ENCODE peak calls at places on chromosomes 2 and 18, in six cellular contexts. R is cerebellar cortex, T is left ventricle myocardium inferior, Z is activated T-helper 1 cell treated with Interleukin-2 at 50 U/mL for 16 hours, C is HTR-8/SVneo, Q is A172. K is an unnamed sample.

GRCh38 chr2:120587326-120587996 is 148.2 kb upstream of the GLI2 start:
- DNase-seq in R (no peak), T (no peak), Z (no peak), C (no peak), Q (no peak), K (no peak)

GRCh38 chr18:67132919-67133318 is 383.6 kb downstream of the DSEL start:
- DNase-seq in R (no peak), T (no peak), Z (no peak), C (no peak), Q (no peak), K (no peak)

GRCh38 chr2:81213598-81213997 is 909.0 kb upstream of the LRRTM1 start:
- DNase-seq in R (no peak), T (no peak), Z (no peak), C (no peak), Q (no peak), K (no peak)

GRCh38 chr2:138521821-138522220 is 20.3 kb downstream of the SPOPL start:
- DNase-seq in R (no peak), T (no peak), Z (no peak), C (no peak), Q (no peak), K (no peak)

GRCh38 chr18:63210531-63210930 is 109.0 kb downstream of the BCL2 start:
- DNase-seq in R (no peak), T (no peak), Z (no peak), C (no peak), Q (no peak), K (no peak)

GRCh38 chr2:185979546-185980071 is 241.0 kb downstream of the FSIP2 start:
- DNase-seq in R (no peak), T (no peak), Z (no peak), C (no peak), Q (peak), K (no peak)

GRCh38 chr2:218030409-218031195 is 27.8 kb upstream of the TNS1 start:
- DNase-seq in R (no peak), T (no peak), Z (no peak), C (no peak), Q (no peak), K (no peak)

GRCh38 chr18:30971338-30971956 is 71.1 kb downstream of the DSC3 start:
- DNase-seq in R (peak), T (no peak), Z (no peak), C (no peak), Q (peak), K (no peak)

GRCh38 chr2:121688820-121689219 is 39.6 kb upstream of the CLASP1 start:
- DNase-seq in R (no peak), T (no peak), Z (no peak), C (no peak), Q (no peak), K (no peak)

GRCh38 chr2:47534179-47534919 is 131.4 kb downstream of the MSH2 start:
- DNase-seq in R (no peak), T (no peak), Z (no peak), C (peak), Q (peak), K (no peak)

GRCh38 chr2:190603374-190603773 is 45.5 kb upstream of the NAB1 start:
- DNase-seq in R (no peak), T (no peak), Z (no peak), C (no peak), Q (no peak), K (no peak)

GRCh38 chr18:28208712-28209265 is 31.9 kb upstream of the CDH2 start:
- DNase-seq in R (no peak), T (no peak), Z (no peak), C (no peak), Q (no peak), K (no peak)

GRCh38 chr2:95333888-95334338 is 36.8 kb downstream of the KCNIP3 start:
- DNase-seq in R (no peak), T (peak), Z (no peak), C (peak), Q (peak), K (no peak)

GRCh38 chr2:127552846-127553245 is 17.4 kb downstream of the MYO7B start:
- DNase-seq in R (no peak), T (no peak), Z (no peak), C (no peak), Q (no peak), K (no peak)

GRCh38 chr2:109531896-109532727 is 81.7 kb downstream of the SEPTIN10 start:
- DNase-seq in R (no peak), T (no peak), Z (no peak), C (no peak), Q (no peak), K (no peak)